ENCODE peak calls at places on chromosomes 16 and 17, in ten cellular contexts. Y is hippocampal formation; M is A549; E is activated naive CD8-positive, alpha-beta T cell treated with anti-CD3 and anti-CD28 coated beads for 36 hours; C is naive thymus-derived CD8-positive, alpha-beta T cell; Z is activated T-cell treated with anti-CD3 and anti-CD28 coated beads, Interleukin-2, amount 50 U/mL, for 24 hours; B is right cardiac atrium; U is nucleus accumbens; W is skeletal muscle cell; X is B cell. K is an unnamed sample.

GRCh38 chr16:78142784-78143183 is 43.3 kb downstream of the WWOX start:
- DNase-seq in Y (no peak), M (no peak), E (no peak), C (no peak), Z (no peak), B (no peak), U (no peak), W (no peak), X (no peak), K (no peak)

GRCh38 chr16:59342669-59343068 is 608.6 kb upstream of the GOT2 start:
- DNase-seq in Y (no peak), M (no peak), E (no peak), C (no peak), Z (no peak), B (no peak), U (no peak), W (no peak), X (no peak), K (no peak)

GRCh38 chr16:64122177-64122576 is 999.7 kb downstream of the CDH11 start:
- DNase-seq in Y (no peak), M (no peak), E (no peak), C (no peak), Z (no peak), B (no peak), U (no peak), W (no peak), X (no peak), K (no peak)

GRCh38 chr17:64732336-64733006 is 70.4 kb upstream of the SMURF2 start:
- DNase-seq in Y (no peak), M (peak; percentile 57), E (no peak), C (no peak), Z (no peak), B (peak; percentile 62), U (peak; percentile 35), W (no peak), X (no peak), K (no peak)

GRCh38 chr16:50335198-50335958 is 33.4 kb downstream of the BRD7 start:
- DNase-seq in Y (no peak), M (no peak), E (no peak), C (no peak), Z (no peak), B (no peak), U (no peak), W (no peak), X (no peak), K (no peak)

GRCh38 chr17:62597920-62598319 is 29.6 kb upstream of the MRC2 start:
- DNase-seq in Y (no peak), M (no peak), E (no peak), C (no peak), Z (no peak), B (peak; percentile 60), U (no peak), W (no peak), X (no peak), K (no peak)

GRCh38 chr16:3091551-3091950 is 7.5 kb downstream of the ZSCAN10 start:
- DNase-seq in Y (no peak), M (no peak), E (no peak), C (no peak), Z (no peak), B (no peak), U (no peak), W (no peak), X (no peak), K (no peak)

GRCh38 chr17:51351890-51352289 is 91.5 kb downstream of the UTP18 start:
- DNase-seq in Y (peak; percentile 68), M (no peak), E (no peak), C (no peak), Z (no peak), B (peak; percentile 50), U (peak; percentile 33), W (no peak), X (no peak), K (no peak)

GRCh38 chr17:76265624-76266243 is 586 bp downstream of the UBALD2 start:
- DNase-seq in Y (no peak), M (no peak), E (peak; percentile 64), C (peak; percentile 81), Z (peak; percentile 73), B (peak; percentile 66), U (peak; percentile 40), W (no peak), X (peak; percentile 70), K (peak; percentile 70)

GRCh38 chr17:31740611-31741082 is 118.4 kb downstream of the COPRS start:
- DNase-seq in Y (no peak), M (no peak), E (no peak), C (no peak), Z (no peak), B (no peak), U (no peak), W (no peak), X (no peak), K (no peak)

GRCh38 chr17:76986318-76986717 is 118.1 kb downstream of the MGAT5B start:
- DNase-seq in Y (no peak), M (no peak), E (no peak), C (no peak), Z (no peak), B (no peak), U (no peak), W (no peak), X (no peak), K (no peak)

GRCh38 chr16:66474750-66475199 is 47.7 kb downstream of the BEAN1 start:
- DNase-seq in Y (no peak), M (no peak), E (peak; percentile 62), C (peak; percentile 76), Z (no peak), B (no peak), U (no peak), W (no peak), X (peak; percentile 75), K (no peak)

GRCh38 chr16:16169615-16170014 is 53.7 kb downstream of the ABCC6 start:
- DNase-seq in Y (no peak), M (no peak), E (no peak), C (no peak), Z (no peak), B (no peak), U (no peak), W (no peak), X (no peak), K (no peak)

GRCh38 chr17:47945529-47946508 is 4.4 kb downstream of the PNPO start:
- DNase-seq in Y (no peak), M (no peak), E (no peak), C (no peak), Z (no peak), B (no peak), U (peak; percentile 32), W (no peak), X (no peak), K (peak; percentile 52)

GRCh38 chr17:8069587-8069860 is 18.0 kb downstream of the ALOX12B start:
- DNase-seq in Y (no peak), M (no peak), E (no peak), C (no peak), Z (no peak), B (no peak), U (no peak), W (no peak), X (no peak), K (no peak)

GRCh38 chr17:12078791-12079190 is 58.1 kb downstream of the MAP2K4 start:
- DNase-seq in Y (no peak), M (no peak), E (no peak), C (no peak), Z (no peak), B (no peak), U (no peak), W (peak; percentile 11), X (no peak), K (no peak)

GRCh38 chr17:49573510-49574282 is 2.0 kb upstream of the NXPH3 start:
- DNase-seq in Y (no peak), M (no peak), E (no peak), C (no peak), Z (no peak), B (no peak), U (no peak), W (no peak), X (no peak), K (peak; percentile 44)

GRCh38 chr16:57830890-57831484 is 28.7 kb upstream of the KIFC3 start:
- DNase-seq in Y (no peak), M (no peak), E (no peak), C (no peak), Z (no peak), B (no peak), U (no peak), W (no peak), X (no peak), K (peak; percentile 56)

GRCh38 chr17:49434821-49435581 is 20.3 kb upstream of the PHB1 start:
- DNase-seq in Y (no peak), M (peak; percentile 95), E (peak; percentile 35), C (peak; percentile 71), Z (peak; percentile 54), B (no peak), U (peak; percentile 21), W (no peak), X (peak; percentile 52), K (peak; percentile 85)